ENCODE peak calls at places on chromosomes 5 and 9, in eight cellular contexts. R is cardiac muscle cell, V is fibroblast of lung, Y is mesendoderm, A is small intestine, L is HCT116, T is breast epithelium, M is heart left ventricle. Q is an unnamed sample.

GRCh38 chr9:86341007-86341491 is 13.2 kb downstream of the TUT7 start:
- DNase-seq in R (peak; percentile 24), V (peak; percentile 28), Y (no peak), A (no peak), L (no peak), T (no peak), M (no peak), Q (no peak)

GRCh38 chr9:84922051-84922450 is 252.5 kb downstream of the NTRK2 start:
- DNase-seq in R (no peak), V (no peak), Y (no peak), A (no peak), L (no peak), T (no peak), M (no peak), Q (no peak)

GRCh38 chr5:168810641-168811040 is 231.5 kb upstream of the PANK3 start:
- DNase-seq in R (no peak), V (no peak), Y (no peak), A (no peak), L (no peak), T (no peak), M (no peak), Q (no peak)

GRCh38 chr9:113955076-113955752 is 79.1 kb downstream of the ZNF618 start:
- DNase-seq in R (peak; percentile 86), V (peak; percentile 91), Y (no peak), A (no peak), L (no peak), T (no peak), M (no peak), Q (no peak)

GRCh38 chr5:79357401-79357800 is 121.5 kb downstream of the JMY start:
- DNase-seq in R (peak; percentile 39), V (peak; percentile 33), Y (no peak), A (no peak), L (no peak), T (no peak), M (no peak), Q (no peak)

GRCh38 chr9:81588148-81588874 is 101.0 kb downstream of the TLE1 start:
- DNase-seq in R (peak; percentile 21), V (peak; percentile 81), Y (no peak), A (peak; percentile 56), L (no peak), T (peak; percentile 59), M (no peak), Q (no peak)

GRCh38 chr5:154756871-154757646 is 1.9 kb downstream of the LARP1 start:
- DNase-seq in R (peak; percentile 48), V (peak; percentile 46), Y (peak; percentile 61), A (peak; percentile 55), L (no peak), T (no peak), M (peak; percentile 70), Q (no peak)

GRCh38 chr9:134089972-134090371 is 22.1 kb upstream of the BRD3 start:
- DNase-seq in R (no peak), V (no peak), Y (no peak), A (no peak), L (no peak), T (no peak), M (no peak), Q (no peak)

GRCh38 chr9:22169732-22170131 is 160.6 kb upstream of the CDKN2B start:
- DNase-seq in R (no peak), V (no peak), Y (no peak), A (no peak), L (no peak), T (no peak), M (no peak), Q (no peak)

GRCh38 chr5:138459311-138459710 is 6.0 kb upstream of the EGR1 start:
- DNase-seq in R (no peak), V (no peak), Y (no peak), A (peak; percentile 59), L (no peak), T (peak; percentile 32), M (peak; percentile 75), Q (no peak)

GRCh38 chr5:58261605-58262004 is 198.3 kb downstream of the PLK2 start:
- DNase-seq in R (peak; percentile 78), V (peak; percentile 44), Y (no peak), A (no peak), L (no peak), T (no peak), M (peak; percentile 30), Q (peak; percentile 45)

GRCh38 chr9:91197232-91198181 is 164.2 kb downstream of the AUH start:
- DNase-seq in R (peak; percentile 98), V (peak; percentile 100), Y (peak; percentile 37), A (peak; percentile 98), L (peak; percentile 85), T (peak; percentile 85), M (peak; percentile 60), Q (peak; percentile 85)

GRCh38 chr5:74054139-74054538 is 428.1 kb downstream of the ARHGEF28 start:
- DNase-seq in R (no peak), V (no peak), Y (peak; percentile 24), A (no peak), L (no peak), T (no peak), M (no peak), Q (no peak)

GRCh38 chr9:94824913-94825619 is 98.6 kb downstream of the AOPEP start:
- DNase-seq in R (no peak), V (no peak), Y (peak; percentile 49), A (no peak), L (no peak), T (no peak), M (no peak), Q (no peak)

GRCh38 chr5:56019306-56020272 is 24.8 kb upstream of the IL6ST start:
- DNase-seq in R (peak; percentile 74), V (peak; percentile 78), Y (no peak), A (no peak), L (no peak), T (no peak), M (no peak), Q (no peak)

GRCh38 chr9:6833518-6834192 is 75.9 kb downstream of the KDM4C start:
- DNase-seq in R (peak; percentile 73), V (peak; percentile 48), Y (no peak), A (no peak), L (no peak), T (no peak), M (no peak), Q (peak; percentile 68)

GRCh38 chr9:68955281-68955680 is 58.6 kb downstream of the PRKACG start:
- DNase-seq in R (no peak), V (no peak), Y (no peak), A (no peak), L (no peak), T (no peak), M (no peak), Q (no peak)

DNA sequence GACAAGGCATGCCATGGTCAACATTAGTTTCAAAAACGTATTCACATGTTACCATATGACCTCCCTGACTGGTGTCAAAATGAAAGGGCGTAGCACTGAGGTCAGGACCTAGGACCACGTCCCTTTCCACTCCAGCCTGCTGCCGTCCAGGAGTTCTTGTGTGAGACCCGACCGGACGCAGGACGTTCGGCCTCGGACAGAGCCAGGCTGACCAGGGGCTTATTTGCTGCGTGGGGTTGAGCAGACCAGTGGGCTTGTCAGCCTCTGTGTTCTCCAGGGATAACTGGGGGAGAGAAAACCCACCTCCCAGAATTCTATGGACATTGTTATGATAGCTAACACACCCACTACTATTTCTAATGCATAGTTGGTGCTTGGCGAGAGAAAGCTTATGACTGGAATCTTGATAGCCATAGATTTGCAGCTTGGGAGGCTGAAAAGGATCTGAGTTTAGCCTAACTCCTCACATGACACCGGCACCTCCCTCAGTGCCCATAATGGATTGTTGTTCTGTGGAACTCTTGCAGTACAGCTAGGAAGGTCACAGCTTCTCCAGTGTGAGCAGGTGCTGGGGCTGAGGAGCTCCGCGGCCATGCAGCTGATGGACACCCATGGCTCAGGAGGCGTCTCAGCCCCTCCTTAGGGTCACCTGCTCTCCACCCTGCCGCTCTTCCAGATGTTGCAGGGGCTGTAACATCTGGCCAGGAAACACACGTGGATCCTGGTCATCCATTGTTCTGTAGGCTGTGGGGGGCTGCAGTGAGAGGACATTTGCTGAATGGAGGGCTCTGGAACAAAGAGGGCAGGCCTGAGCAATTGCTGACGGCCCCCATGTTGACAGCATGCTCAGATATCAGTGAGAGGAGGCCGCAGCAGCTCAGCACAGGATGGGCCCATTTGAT is 368.4 kb downstream of the IRX2 start:
- DNase-seq in R (no peak), V (no peak), Y (no peak), A (no peak), L (no peak), T (no peak), M (no peak), Q (no peak)
- H3K27me3 ChIP-seq in R (no peaks in the 10 kb centered on the region), V (no peaks in the 10 kb centered on the region), Y (no peaks in the 10 kb centered on the region), A (no peaks in the 10 kb centered on the region), L (no peaks in the 10 kb centered on the region), T (no peaks in the 10 kb centered on the region), M (no peaks in the 10 kb centered on the region), Q (no peaks in the 10 kb centered on the region)

DNA sequence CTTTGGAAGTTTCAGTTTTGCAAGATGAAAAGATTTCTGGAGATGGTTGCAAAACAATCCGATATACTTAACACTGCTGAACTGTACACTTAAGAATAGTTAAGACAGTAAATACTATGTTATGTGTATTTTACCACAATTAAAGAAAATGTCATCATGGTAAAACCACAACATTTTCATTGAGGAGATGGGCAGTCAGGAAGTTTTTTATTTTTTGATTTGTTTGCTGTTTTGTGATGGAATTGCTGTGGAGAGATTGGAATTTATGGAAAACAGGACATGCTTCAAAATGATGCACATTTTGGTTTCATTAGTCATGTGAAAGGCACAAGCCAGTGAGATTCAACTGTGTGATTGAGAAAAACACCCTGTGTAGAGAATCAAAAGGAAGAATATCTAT is 90.5 kb upstream of the AGXT2 start:
- DNase-seq in R (peak; percentile 39), V (peak; percentile 75), Y (no peak), A (no peak), L (no peak), T (no peak), M (no peak), Q (no peak)
- H3K27me3 ChIP-seq in R (no peaks in the 10 kb centered on the region), V (no peaks in the 10 kb centered on the region), Y (no peaks in the 10 kb centered on the region), A (no peaks in the 10 kb centered on the region), L (peaks cover 6% of the 10 kb centered on the region), T (no peaks in the 10 kb centered on the region), M (no peaks in the 10 kb centered on the region), Q (no peaks in the 10 kb centered on the region)

DNA sequence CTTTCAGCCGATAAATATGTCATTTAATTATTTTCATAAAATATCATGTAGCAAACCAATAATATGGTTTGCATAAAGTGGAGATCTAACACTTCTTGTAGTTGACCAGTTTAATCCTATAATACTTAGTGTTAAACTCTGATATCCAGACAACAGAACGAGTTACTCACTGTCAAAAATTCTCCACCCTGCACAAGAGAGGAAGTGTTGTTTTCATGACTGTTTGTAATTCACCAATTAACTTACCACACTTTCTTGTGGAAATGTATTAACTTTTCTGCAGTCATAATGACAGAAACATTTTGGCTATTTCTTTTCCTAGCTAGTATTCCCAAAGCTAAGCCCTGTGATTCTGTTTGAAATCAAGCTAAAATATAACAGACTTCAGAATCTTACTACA is 555.3 kb upstream of the FTMT start:
- DNase-seq in R (no peak), V (no peak), Y (no peak), A (no peak), L (no peak), T (no peak), M (no peak), Q (no peak)
- H3K27me3 ChIP-seq in R (no peaks in the 10 kb centered on the region), V (no peaks in the 10 kb centered on the region), Y (no peaks in the 10 kb centered on the region), A (no peaks in the 10 kb centered on the region), L (no peaks in the 10 kb centered on the region), T (no peaks in the 10 kb centered on the region), M (no peaks in the 10 kb centered on the region), Q (no peaks in the 10 kb centered on the region)

DNA sequence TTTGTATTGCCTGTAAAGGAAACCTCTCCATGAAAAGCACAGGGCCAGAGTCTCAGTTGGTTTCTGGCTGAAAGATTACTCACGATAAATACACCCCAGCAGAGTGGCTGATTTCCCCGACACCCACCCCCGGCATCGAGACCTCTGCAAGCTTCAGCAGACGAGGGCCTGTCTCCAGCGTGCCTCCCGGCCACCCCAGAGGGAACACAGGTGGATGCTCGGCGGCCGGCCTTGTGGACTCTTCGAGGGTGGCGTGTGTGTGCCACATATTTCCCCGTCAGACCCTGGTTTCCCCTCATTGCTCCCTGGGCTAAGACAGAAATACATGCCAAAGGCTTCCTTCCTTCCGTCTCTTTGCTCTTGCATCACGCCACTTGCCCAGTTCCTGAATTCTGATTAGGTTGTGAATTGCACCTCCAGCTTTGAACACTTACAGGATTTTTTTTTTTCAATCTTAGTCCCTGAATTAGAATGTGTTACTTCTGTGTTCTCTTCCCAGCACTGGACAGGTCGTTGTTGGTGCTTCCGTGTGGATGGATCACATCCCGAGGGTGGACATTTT is 13.6 kb downstream of the IRX1 start:
- DNase-seq in R (no peak), V (no peak), Y (no peak), A (no peak), L (no peak), T (no peak), M (no peak), Q (no peak)
- H3K27me3 ChIP-seq in R (peaks cover 26% of the 10 kb centered on the region), V (no peaks in the 10 kb centered on the region), Y (peaks cover 14% of the 10 kb centered on the region), A (no peaks in the 10 kb centered on the region), L (no peaks in the 10 kb centered on the region), T (no peaks in the 10 kb centered on the region), M (peaks cover 11% of the 10 kb centered on the region), Q (no peaks in the 10 kb centered on the region)

Q was measured in foreskin keratinocyte.